ENCODE peak calls at places on chromosomes 13 and 19, in nine cellular contexts. X is cardiac fibroblast, V is HepG2, M is A673, Z is thoracic aorta, L is AG10803, E is heart right ventricle, R is ascending aorta, U is neural progenitor cell. O is an unnamed sample.
A peak's percentile ranks its signal among the peaks of the same experiment; 100 is the strongest.

GRCh38 chr19:19623383-19623782 is 4.6 kb downstream of the LPAR2 start:
- DNase-seq in X (no peak), V (no peak), M (no peak), Z (no peak), L (no peak), E (no peak), R (no peak), U (no peak), O (no peak)

GRCh38 chr13:28138756-28139470 is 568 bp downstream of the PAN3 start:
- DNase-seq in X (peak; percentile 89), V (peak; percentile 75), M (peak; percentile 94), Z (peak; percentile 62), L (peak; percentile 90), E (peak; percentile 92), R (peak; percentile 86), U (peak; percentile 90), O (no peak)

GRCh38 chr19:49491804-49492572 is 4.2 kb upstream of the RPS11 start:
- DNase-seq in X (no peak), V (no peak), M (no peak), Z (no peak), L (no peak), E (no peak), R (no peak), U (peak; percentile 1), O (no peak)

GRCh38 chr19:30742539-30742938 is 370.4 kb downstream of the ZNF536 start:
- DNase-seq in X (no peak), V (no peak), M (no peak), Z (no peak), L (no peak), E (no peak), R (no peak), U (no peak), O (no peak)

GRCh38 chr13:109494955-109495354 is 291.4 kb downstream of the IRS2 start:
- DNase-seq in X (peak; percentile 96), V (no peak), M (peak; percentile 85), Z (no peak), L (peak; percentile 67), E (no peak), R (no peak), U (no peak), O (no peak)

GRCh38 chr19:7910321-7911161 is 4.1 kb upstream of the TGFBR3L start:
- DNase-seq in X (no peak), V (no peak), M (no peak), Z (no peak), L (no peak), E (no peak), R (no peak), U (no peak), O (no peak)

GRCh38 chr13:98482476-98483444 is 94.1 kb downstream of the STK24 start:
- DNase-seq in X (peak; percentile 76), V (no peak), M (no peak), Z (no peak), L (peak; percentile 86), E (peak; percentile 76), R (no peak), U (peak; percentile 45), O (no peak)

GRCh38 chr19:47096721-47097120 is 16.9 kb downstream of the ZC3H4 start:
- DNase-seq in X (no peak), V (no peak), M (no peak), Z (no peak), L (no peak), E (no peak), R (no peak), U (no peak), O (no peak)

GRCh38 chr13:32165791-32166190 is 134.2 kb downstream of the FRY start:
- DNase-seq in X (no peak), V (no peak), M (no peak), Z (no peak), L (peak; percentile 45), E (peak; percentile 67), R (peak; percentile 72), U (no peak), O (no peak)

GRCh38 chr19:34766386-34766785 is 6.6 kb downstream of the ZNF599 start:
- DNase-seq in X (peak; percentile 9), V (no peak), M (no peak), Z (no peak), L (no peak), E (no peak), R (no peak), U (no peak), O (no peak)

GRCh38 chr19:52527954-52528326 is 472 bp downstream of the ZNF808 start:
- DNase-seq in X (no peak), V (no peak), M (peak; percentile 5), Z (no peak), L (peak; percentile 1), E (no peak), R (no peak), U (peak; percentile 47), O (no peak)

GRCh38 chr13:73608731-73609485 is 525.3 kb downstream of the KLF12 start:
- DNase-seq in X (no peak), V (no peak), M (no peak), Z (no peak), L (no peak), E (no peak), R (no peak), U (no peak), O (no peak)

GRCh38 chr19:39297931-39298634 is 1.9 kb downstream of the IFNL1 start:
- DNase-seq in X (no peak), V (no peak), M (no peak), Z (no peak), L (no peak), E (no peak), R (peak; percentile 64), U (no peak), O (no peak)

GRCh38 chr19:49749055-49749716 is 13.9 kb downstream of the TSKS start:
- DNase-seq in X (peak; percentile 44), V (no peak), M (no peak), Z (no peak), L (no peak), E (no peak), R (no peak), U (no peak), O (no peak)

GRCh38 chr13:44576396-44577235 is 486 bp upstream of the TSC22D1 start:
- DNase-seq in X (no peak), V (no peak), M (peak; percentile 25), Z (peak; percentile 24), L (no peak), E (no peak), R (no peak), U (peak; percentile 62), O (no peak)

GRCh38 chr13:105573134-105573533 is 962.3 kb downstream of the EFNB2 start:
- DNase-seq in X (peak; percentile 28), V (no peak), M (no peak), Z (no peak), L (no peak), E (no peak), R (no peak), U (no peak), O (no peak)

GRCh38 chr19:9917322-9917721 is 19.0 kb downstream of the OLFM2 start:
- DNase-seq in X (peak; percentile 70), V (peak; percentile 51), M (peak; percentile 82), Z (no peak), L (peak; percentile 46), E (peak; percentile 22), R (peak; percentile 64), U (peak; percentile 71), O (peak; percentile 83)

DNA sequence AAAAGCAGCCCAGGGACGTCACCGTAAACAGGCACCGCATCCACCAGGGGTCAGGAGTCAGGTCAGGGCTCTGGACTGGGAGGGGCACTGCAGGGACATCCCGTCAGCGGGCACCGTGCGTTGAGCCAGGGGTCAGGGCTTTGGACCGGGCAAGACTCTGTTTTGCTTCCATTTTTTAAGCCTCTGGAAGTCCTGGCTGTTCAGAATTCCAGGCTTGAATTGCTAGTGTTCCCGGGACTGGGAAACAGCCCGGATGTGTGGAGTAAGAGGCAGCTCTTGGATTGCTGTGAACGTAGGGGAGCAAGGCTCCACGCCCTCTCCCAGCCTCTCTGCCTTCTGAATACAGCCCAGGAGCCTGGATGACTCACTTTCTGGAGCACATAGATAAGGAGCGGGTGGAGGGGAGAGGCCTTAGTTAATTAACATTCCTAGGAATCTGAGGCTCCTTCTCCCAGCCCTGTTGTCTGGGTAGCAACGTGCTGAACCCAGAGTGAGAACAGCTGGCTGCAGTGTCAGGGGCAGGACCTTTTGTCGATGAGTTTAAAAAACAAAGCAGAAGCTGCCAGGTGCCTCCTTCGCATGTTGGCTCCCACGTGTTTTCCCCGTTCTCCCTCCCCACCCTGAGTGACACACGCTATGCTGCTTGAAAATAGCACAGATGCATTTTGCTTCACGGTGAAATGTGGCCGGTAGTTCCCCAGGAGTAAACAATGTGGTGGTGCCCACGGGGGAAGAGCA is 21.9 kb downstream of the ATP11A start:
- DNase-seq in X (peak; percentile 86), V (peak; percentile 76), M (peak; percentile 75), Z (peak; percentile 74), L (peak; percentile 98), E (peak; percentile 88), R (peak; percentile 92), U (peak; percentile 95), O (no peak)
- TF ChIP-seq CTCF in X (no peak), V (peak; percentile 70), M (no peak), Z (peak; percentile 22), L (peak; percentile 49), E (no peak), R (no peak), U (peak; percentile 58), O (no peak)

DNA sequence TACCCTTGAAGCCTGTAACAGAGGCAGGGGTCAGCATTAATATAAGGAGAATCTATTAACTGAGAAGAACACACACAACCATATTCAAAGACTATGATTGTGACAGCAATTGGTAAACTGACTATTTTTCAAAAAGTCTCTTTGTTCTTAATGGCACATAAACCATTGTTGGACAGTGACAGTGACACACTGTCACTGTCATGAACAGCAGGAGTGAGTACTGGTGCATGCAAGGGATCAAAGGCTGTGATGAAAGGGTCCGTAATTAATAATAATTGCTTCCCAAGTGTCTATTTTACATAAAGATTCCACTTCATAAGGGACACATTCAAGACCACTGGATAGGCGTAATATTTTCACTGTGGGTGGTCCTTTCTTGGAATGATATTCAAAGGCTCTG is 50.8 kb downstream of the LHFPL6 start:
- DNase-seq in X (no peak), V (no peak), M (no peak), Z (no peak), L (no peak), E (no peak), R (no peak), U (no peak), O (no peak)
- TF ChIP-seq CTCF in X (no peak), V (no peak), M (no peak), Z (no peak), L (no peak), E (no peak), R (no peak), U (no peak), O (no peak)

DNA sequence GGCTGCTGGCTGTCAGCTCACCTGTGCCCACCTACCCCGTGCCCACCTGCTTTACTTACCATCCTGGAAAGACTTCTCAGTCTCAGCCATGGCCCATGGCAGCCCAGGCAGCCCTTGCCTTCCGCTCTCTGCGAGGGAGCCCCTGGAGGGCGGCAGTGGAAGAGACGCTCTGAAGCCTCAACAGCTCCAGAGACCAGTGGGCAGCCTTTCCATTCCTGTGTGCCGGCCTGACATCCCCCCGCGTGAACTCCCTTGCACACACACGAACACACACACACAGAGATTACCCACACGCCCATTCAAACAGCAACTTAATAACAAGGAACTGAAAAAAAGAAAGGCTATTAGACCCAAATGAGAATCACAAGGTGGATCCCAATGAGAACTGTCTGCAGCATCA is 14.2 kb upstream of the RASA3 start:
- DNase-seq in X (no peak), V (no peak), M (no peak), Z (no peak), L (no peak), E (no peak), R (no peak), U (peak; percentile 51), O (no peak)
- TF ChIP-seq CTCF in X (peak; percentile 30), V (peak; percentile 33), M (peak; percentile 37), Z (no peak), L (peak; percentile 19), E (no peak), R (no peak), U (peak; percentile 39), O (no peak)

GRCh38 chr19:15252398-15253018 is 20.3 kb upstream of the EPHX3 start:
- DNase-seq in X (peak; percentile 72), V (no peak), M (peak; percentile 53), Z (no peak), L (peak; percentile 76), E (no peak), R (peak; percentile 85), U (peak; percentile 55), O (no peak)
- TF ChIP-seq CTCF in X (peak; percentile 63), V (peak; percentile 61), M (peak; percentile 72), Z (peak; percentile 69), L (peak; percentile 51), E (peak; percentile 44), R (peak; percentile 65), U (peak; percentile 52), O (peak; percentile 39)

O was measured in D721Med.